ENCODE peak calls at places on chromosomes 4 and X, in five cellular contexts. T, G, F, Z and I are unnamed samples.

GRCh38 chrX:70613295-70613694 is 168.7 kb downstream of the DLG3 start:
- DNase-seq in T (no peak), G (no peak), F (no peak), Z (no peak), I (no peak)

GRCh38 chrX:39242187-39242586 is 440.9 kb downstream of the MID1IP1 start:
- DNase-seq in T (no peak), G (no peak), F (peak; percentile 55), Z (peak; percentile 18), I (peak; percentile 14)

GRCh38 chrX:110568396-110568795 is 209.7 kb downstream of the RTL9 start:
- DNase-seq in T (no peak), G (no peak), F (no peak), Z (no peak), I (no peak)

GRCh38 chr4:183353557-183353956 is 31.3 kb upstream of the CLDN24 start:
- DNase-seq in T (no peak), G (no peak), F (no peak), Z (no peak), I (no peak)

GRCh38 chrX:3712080-3712869 is 1.2 kb downstream of the PRKX start:
- DNase-seq in T (no peak), G (peak; percentile 46), F (peak; percentile 33), Z (peak; percentile 4), I (no peak)

GRCh38 chrX:121356850-121357171 is 309.4 kb downstream of the GLUD2 start:
- DNase-seq in T (no peak), G (no peak), F (no peak), Z (no peak), I (no peak)

GRCh38 chr4:155025762-155026457 is 182.5 kb upstream of the NPY2R start:
- DNase-seq in T (no peak), G (peak; percentile 25), F (peak; percentile 18), Z (peak; percentile 71), I (no peak)

GRCh38 chr4:145815626-145816025 is 123.0 kb downstream of the ZNF827 start:
- DNase-seq in T (no peak), G (no peak), F (no peak), Z (no peak), I (no peak)

GRCh38 chrX:40880712-40881111 is 145.4 kb upstream of the MED14 start:
- DNase-seq in T (no peak), G (no peak), F (no peak), Z (no peak), I (no peak)

GRCh38 chrX:23782863-23783568 is at the start of gene SAT1:
- DNase-seq in T (peak; percentile 72), G (peak; percentile 91), F (peak; percentile 96), Z (peak; percentile 91), I (peak; percentile 86)

GRCh38 chrX:119790977-119791436 is 423 bp downstream of the RPL39 start:
- DNase-seq in T (no peak), G (no peak), F (peak; percentile 58), Z (no peak), I (no peak)

GRCh38 chr4:26557164-26557563 is 26.7 kb upstream of the TBC1D19 start:
- DNase-seq in T (no peak), G (no peak), F (no peak), Z (no peak), I (no peak)

GRCh38 chr4:110624904-110625494 is 2.1 kb upstream of the PITX2 start:
- DNase-seq in T (no peak), G (no peak), F (no peak), Z (no peak), I (no peak)
- TF ChIP-seq CTCF in T (no peak), G (no peak), F (no peak), Z (no peak), I (no peak)

GRCh38 chrX:17024896-17025295 is 78.4 kb downstream of the REPS2 start:
- DNase-seq in T (no peak), G (no peak), F (peak; percentile 25), Z (no peak), I (no peak)
- TF ChIP-seq CTCF in T (no peak), G (no peak), F (no peak), Z (no peak), I (no peak)

GRCh38 chr4:180827610-180828009 is 1415.6 kb upstream of the TENM3 start:
- DNase-seq in T (no peak), G (no peak), F (no peak), Z (no peak), I (no peak)

GRCh38 chr4:180828455-180829018 is 1414.7 kb upstream of the TENM3 start:
- DNase-seq in T (peak; percentile 13), G (no peak), F (peak; percentile 53), Z (peak; percentile 38), I (no peak)

GRCh38 chr4:180827193-180827592 is 1416.0 kb upstream of the TENM3 start:
- DNase-seq in T (no peak), G (no peak), F (no peak), Z (no peak), I (no peak)

DNA sequence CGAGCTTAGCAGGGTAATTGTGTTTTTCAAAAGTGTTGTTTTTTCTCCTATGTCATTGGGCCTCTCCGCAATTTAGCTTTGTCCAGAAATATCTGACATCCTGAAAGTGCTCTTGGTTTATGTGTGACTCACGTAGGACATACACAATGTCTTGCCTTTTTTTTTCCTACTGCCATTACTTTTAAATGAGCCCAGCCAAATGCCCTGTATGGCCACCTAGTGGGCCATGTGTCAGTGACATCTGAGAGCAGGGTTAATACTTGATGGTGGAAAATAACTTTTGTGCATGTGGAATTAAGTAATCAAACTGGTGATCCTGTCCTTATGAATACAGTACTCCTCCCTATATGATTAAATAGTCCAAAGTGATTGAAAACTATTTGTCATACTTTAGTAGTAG is 1411.1 kb upstream of the TENM3 start:
- DNase-seq in T (no peak), G (no peak), F (no peak), Z (no peak), I (no peak)
- TF ChIP-seq CTCF in T (no peak), G (no peak), F (no peak), Z (peak; percentile 31), I (no peak)

DNA sequence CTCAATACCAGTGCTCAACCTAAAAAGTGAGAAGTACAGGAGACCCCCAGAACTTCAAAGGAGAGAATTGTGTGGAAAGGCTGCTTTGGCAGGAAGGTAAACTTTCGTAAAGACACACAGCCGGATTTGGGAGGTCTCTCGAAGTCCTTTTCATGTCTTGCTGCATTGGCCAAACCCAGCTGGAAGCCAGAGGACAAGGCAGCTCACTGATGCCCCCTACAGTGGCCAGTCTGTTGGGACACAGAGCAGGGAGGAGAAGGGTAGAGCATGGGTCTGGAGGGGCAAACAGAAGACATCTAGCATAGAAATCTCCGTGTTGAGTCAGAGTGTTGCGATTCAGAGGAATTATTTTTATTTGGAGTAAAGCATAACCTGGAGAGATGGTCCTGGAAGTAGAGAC is 198.9 kb downstream of the ANK2 start:
- DNase-seq in T (no peak), G (no peak), F (no peak), Z (peak; percentile 47), I (no peak)
- TF ChIP-seq CTCF in T (peak; percentile 31), G (peak; percentile 28), F (no peak), Z (peak; percentile 30), I (no peak)

GRCh38 chr4:152325831-152326230 is 210.1 kb downstream of the FBXW7 start:
- DNase-seq in T (no peak), G (no peak), F (no peak), Z (no peak), I (no peak)

GRCh38 chr4:152316969-152317368 is 218.9 kb downstream of the FBXW7 start:
- DNase-seq in T (no peak), G (no peak), F (no peak), Z (no peak), I (no peak)

GRCh38 chr4:152321408-152321807 is 214.5 kb downstream of the FBXW7 start:
- DNase-seq in T (no peak), G (no peak), F (no peak), Z (no peak), I (no peak)

GRCh38 chr4:152323221-152323620 is 212.7 kb downstream of the FBXW7 start:
- DNase-seq in T (no peak), G (no peak), F (no peak), Z (no peak), I (no peak)

GRCh38 chr4:152321923-152322322 is 214.0 kb downstream of the FBXW7 start:
- DNase-seq in T (no peak), G (no peak), F (no peak), Z (no peak), I (no peak)
- TF ChIP-seq CTCF in T (no peak), G (no peak), F (no peak), Z (peak; percentile 52), I (no peak)

GRCh38 chr4:87058272-87059073 is 123.7 kb downstream of the AFF1 start:
- DNase-seq in T (no peak), G (no peak), F (peak; percentile 42), Z (peak; percentile 28), I (no peak)
- TF ChIP-seq CTCF in T (no peak), G (no peak), F (no peak), Z (no peak), I (no peak)

GRCh38 chrX:2610246-2611170 is 80.6 kb upstream of the CD99 start:
- DNase-seq in T (no peak), G (no peak), F (no peak), Z (no peak), I (no peak)

GRCh38 chrX:2614911-2615310 is 76.2 kb upstream of the CD99 start:
- DNase-seq in T (no peak), G (no peak), F (no peak), Z (no peak), I (no peak)

GRCh38 chrX:2608638-2609430 is 82.3 kb upstream of the CD99 start:
- DNase-seq in T (peak; percentile 61), G (peak; percentile 91), F (peak; percentile 83), Z (peak; percentile 72), I (peak; percentile 96)

GRCh38 chrX:2607113-2607512 is 84.0 kb upstream of the CD99 start:
- DNase-seq in T (no peak), G (no peak), F (no peak), Z (no peak), I (no peak)

DNA sequence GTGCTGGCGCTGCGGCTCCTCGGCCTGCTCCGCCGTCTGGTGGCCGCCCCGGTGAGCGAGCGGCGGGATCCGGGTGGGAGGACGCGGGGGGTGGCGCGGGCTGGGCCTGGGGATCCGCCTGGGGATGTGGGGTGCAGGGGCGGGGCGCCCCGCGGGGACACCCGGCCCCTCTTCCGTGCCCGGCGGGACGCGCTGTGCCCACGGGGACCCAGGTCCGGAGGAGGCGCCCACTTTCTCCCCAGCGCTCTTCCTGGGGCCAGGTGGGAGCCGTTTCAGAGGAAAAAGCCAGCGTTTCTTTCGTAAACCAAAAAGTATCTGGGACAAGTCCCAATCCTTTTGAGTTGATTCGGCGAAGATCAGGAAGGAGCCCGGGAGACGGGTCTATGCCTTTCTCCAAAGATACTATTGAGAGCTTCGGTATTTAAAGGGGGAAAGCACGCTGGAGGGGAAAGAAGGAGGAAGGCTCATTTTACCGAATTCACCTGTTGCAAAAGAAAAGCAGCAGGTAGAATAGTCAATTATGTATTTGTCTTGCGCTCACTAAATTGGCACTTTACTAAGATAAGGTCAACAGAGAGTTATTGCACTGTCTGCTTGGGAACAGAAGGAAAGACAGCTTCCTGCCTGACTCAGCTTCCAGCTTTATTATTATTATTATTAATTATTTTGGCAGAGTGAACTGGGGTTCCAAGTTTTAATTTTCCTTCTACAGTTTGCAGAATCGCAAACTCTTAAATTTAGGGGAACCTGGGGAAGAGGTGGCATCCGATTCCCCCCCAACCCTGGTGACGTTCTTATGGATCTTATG is 81.5 kb upstream of the CD99 start:
- DNase-seq in T (no peak), G (no peak), F (no peak), Z (no peak), I (no peak)
- TF ChIP-seq CTCF in T (peak; percentile 37), G (no peak), F (no peak), Z (no peak), I (peak; percentile 19)